ENCODE peak calls at places on chromosomes 16 and 17, in six cellular contexts. H, I, Z, F, J and M are unnamed samples.

GRCh38 chr16:27703121-27703520 is 153.2 kb downstream of the KATNIP start:
- DNase-seq in H (no peak), I (no peak), Z (no peak), F (no peak), J (no peak), M (no peak)

GRCh38 chr17:6497496-6498221 is 53.4 kb downstream of the PIMREG start:
- DNase-seq in H (no peak), I (no peak), Z (no peak), F (no peak), J (no peak), M (no peak)

GRCh38 chr16:87686697-87687570 is 78.9 kb downstream of the KLHDC4 start:
- DNase-seq in H (peak), I (no peak), Z (no peak), F (no peak), J (no peak), M (no peak)

GRCh38 chr16:54923055-54923473 is 7.6 kb upstream of the IRX5 start:
- DNase-seq in H (peak), I (no peak), Z (no peak), F (no peak), J (no peak), M (no peak)

GRCh38 chr16:27718767-27719445 is 169.0 kb downstream of the KATNIP start:
- DNase-seq in H (no peak), I (peak), Z (peak), F (no peak), J (no peak), M (no peak)

GRCh38 chr16:20326336-20326735 is 977 bp downstream of the GP2 start:
- DNase-seq in H (no peak), I (no peak), Z (no peak), F (no peak), J (no peak), M (no peak)

GRCh38 chr17:35981908-35982330 is 622 bp upstream of the CCL16 start:
- DNase-seq in H (no peak), I (no peak), Z (no peak), F (no peak), J (no peak), M (no peak)

GRCh38 chr16:2838928-2839327 is 8.8 kb downstream of the ZG16B start:
- DNase-seq in H (peak), I (peak), Z (peak), F (peak), J (peak), M (peak)

GRCh38 chr16:55778718-55779117 is 54.2 kb downstream of the CES1 start:
- DNase-seq in H (no peak), I (no peak), Z (no peak), F (no peak), J (no peak), M (no peak)

GRCh38 chr16:4694664-4695451 is 1.5 kb downstream of the NUDT16L1 start:
- DNase-seq in H (no peak), I (no peak), Z (no peak), F (no peak), J (no peak), M (peak)